ENCODE peak calls at places on chromosomes 7 and 10, in four cellular contexts. N is HepG2, J is K562, A is GM12878. O is an unnamed sample.
A peak's percentile ranks its signal among the peaks of the same experiment; 100 is the strongest.

GRCh38 chr7:141242568-141242967 is 168.7 kb downstream of the TMEM178B start:
- DNase-seq in N (no peak), J (no peak), A (no peak), O (no peak)

GRCh38 chr7:22220947-22221346 is 136.0 kb downstream of the RAPGEF5 start:
- DNase-seq in N (no peak), J (no peak), A (no peak), O (no peak)

GRCh38 chr10:130382031-130382430 is 245.8 kb downstream of the GLRX3 start:
- DNase-seq in N (no peak), J (no peak), A (no peak), O (no peak)

GRCh38 chr10:43120116-43120947 is 17.9 kb upstream of the CSGALNACT2 start:
- DNase-seq in N (no peak), J (no peak), A (no peak), O (no peak)

GRCh38 chr10:3775671-3776551 is 9.1 kb downstream of the KLF6 start:
- DNase-seq in N (no peak), J (no peak), A (no peak), O (peak; percentile 63)

GRCh38 chr7:98352621-98353020 is 48.3 kb downstream of the BAIAP2L1 start:
- DNase-seq in N (no peak), J (no peak), A (no peak), O (no peak)

GRCh38 chr7:2876031-2876862 is 32.1 kb upstream of the GNA12 start:
- DNase-seq in N (no peak), J (no peak), A (no peak), O (no peak)

GRCh38 chr7:74012842-74013249 is 15.1 kb upstream of the ELN start:
- DNase-seq in N (no peak), J (peak; percentile 53), A (peak; percentile 26), O (no peak)

GRCh38 chr10:47134166-47134565 is 165.8 kb upstream of the GDF10 start:
- DNase-seq in N (no peak), J (no peak), A (no peak), O (no peak)

GRCh38 chr10:122930140-122930539 is 19.7 kb downstream of the FAM24A start:
- DNase-seq in N (no peak), J (no peak), A (no peak), O (no peak)

GRCh38 chr10:70130878-70131559 is 1.6 kb downstream of the AIFM2 start:
- DNase-seq in N (peak; percentile 90), J (no peak), A (no peak), O (no peak)

GRCh38 chr10:49539320-49539885 is 482 bp upstream of the ERCC6 start:
- DNase-seq in N (peak; percentile 24), J (peak; percentile 63), A (no peak), O (peak; percentile 15)

GRCh38 chr7:151697942-151698341 is 178.2 kb upstream of the RHEB start:
- DNase-seq in N (no peak), J (no peak), A (no peak), O (no peak)

GRCh38 chr7:7312323-7312722 is 130.0 kb downstream of the C1GALT1 start:
- DNase-seq in N (no peak), J (no peak), A (no peak), O (no peak)

GRCh38 chr7:154640266-154640865 is 362.6 kb downstream of the PAXIP1 start:
- DNase-seq in N (peak; percentile 21), J (peak; percentile 75), A (no peak), O (no peak)

GRCh38 chr7:5510426-5511045 is 86.9 kb upstream of the TNRC18 start:
- DNase-seq in N (no peak), J (no peak), A (no peak), O (no peak)

GRCh38 chr10:102523250-102524029 is 19.7 kb downstream of the SUFU start:
- DNase-seq in N (peak; percentile 23), J (no peak), A (no peak), O (no peak)

GRCh38 chr7:7821517-7821916 is 103.1 kb upstream of the RPA3 start:
- DNase-seq in N (no peak), J (no peak), A (no peak), O (no peak)

GRCh38 chr10:79319372-79319771 is 27.9 kb upstream of the PPIF start:
- DNase-seq in N (no peak), J (no peak), A (no peak), O (no peak)

GRCh38 chr10:83606275-83606674 is 533.0 kb upstream of the GHITM start:
- DNase-seq in N (no peak), J (no peak), A (no peak), O (no peak)

GRCh38 chr7:16753932-16754571 is 497 bp downstream of the TSPAN13 start:
- DNase-seq in N (peak; percentile 8), J (peak; percentile 45), A (no peak), O (peak; percentile 75)

GRCh38 chr10:47253651-47254375 is 46.2 kb upstream of the GDF10 start:
- DNase-seq in N (no peak), J (no peak), A (no peak), O (no peak)

GRCh38 chr7:157577796-157578339 is 241.1 kb downstream of the DNAJB6 start:
- DNase-seq in N (no peak), J (no peak), A (no peak), O (peak; percentile 6)

GRCh38 chr10:34985823-34986222 is 104.3 kb downstream of the CUL2 start:
- DNase-seq in N (peak; percentile 40), J (no peak), A (no peak), O (peak; percentile 50)

GRCh38 chr7:98283127-98283886 is 1.8 kb downstream of the BRI3 start:
- DNase-seq in N (no peak), J (no peak), A (no peak), O (no peak)

GRCh38 chr7:40306025-40306424 is 171.2 kb downstream of the SUGCT start:
- DNase-seq in N (no peak), J (no peak), A (no peak), O (no peak)

GRCh38 chr7:24756545-24756988 is 697 bp downstream of the GSDME start:
- DNase-seq in N (no peak), J (no peak), A (no peak), O (no peak)

GRCh38 chr7:2843711-2844152 is 376 bp downstream of the GNA12 start:
- DNase-seq in N (no peak), J (no peak), A (no peak), O (no peak)

GRCh38 chr10:112815238-112816032 is 134.6 kb upstream of the TCF7L2 start:
- DNase-seq in N (peak; percentile 85), J (no peak), A (no peak), O (no peak)

GRCh38 chr10:80158598-80159127 is 26.1 kb downstream of the PLAC9 start:
- DNase-seq in N (no peak), J (peak; percentile 75), A (no peak), O (no peak)

GRCh38 chr10:6053816-6054581 is 8.2 kb downstream of the IL2RA start:
- DNase-seq in N (peak; percentile 71), J (peak; percentile 27), A (no peak), O (no peak)

GRCh38 chr7:118250860-118251494 is 26.5 kb downstream of the ANKRD7 start:
- DNase-seq in N (no peak), J (no peak), A (no peak), O (no peak)

GRCh38 chr7:131909151-131909768 is 352.8 kb upstream of the PODXL start:
- DNase-seq in N (no peak), J (no peak), A (no peak), O (peak; percentile 59)

GRCh38 chr7:100372694-100373093 is 593 bp upstream of the PILRA start:
- DNase-seq in N (no peak), J (no peak), A (no peak), O (no peak)

DNA sequence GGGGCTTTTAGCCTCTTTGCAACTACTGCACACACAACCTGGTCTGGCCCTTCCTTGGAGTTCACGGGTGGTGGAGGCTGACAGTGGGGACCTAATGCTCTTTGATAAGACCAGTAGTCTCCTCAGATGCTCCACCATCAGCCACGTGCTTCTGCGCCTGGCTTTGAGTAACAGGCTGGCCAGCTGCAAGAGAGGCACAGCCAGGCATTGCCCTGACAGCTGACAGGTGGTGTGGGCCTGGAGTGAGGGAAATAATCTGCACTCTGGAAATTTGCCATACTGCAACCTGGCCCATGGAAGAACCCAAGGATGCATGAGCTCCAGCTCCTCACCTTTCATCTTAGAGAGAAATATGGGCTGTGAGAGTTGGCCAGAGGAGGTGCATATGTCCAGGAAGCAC is 118.9 kb downstream of the PLXDC2 start:
- DNase-seq in N (no peak), J (no peak), A (no peak), O (no peak)
- TF ChIP-seq CREM in N (no peak), J (no peak), A (no peak), O (no peak)

GRCh38 chr7:130380861-130381455 is 664 bp downstream of the CPA1 start:
- DNase-seq in N (no peak), J (no peak), A (no peak), O (no peak)
- TF ChIP-seq CREM in N (no peak), J (no peak), A (no peak), O (no peak)

GRCh38 chr10:88330174-88330573 is 252.9 kb downstream of the RNLS start:
- DNase-seq in N (no peak), J (no peak), A (no peak), O (no peak)
- TF ChIP-seq CREM in N (no peak), J (no peak), A (no peak), O (no peak)

GRCh38 chr7:55569269-55569663 is 3.0 kb downstream of the VOPP1 start:
- DNase-seq in N (no peak), J (no peak), A (no peak), O (no peak)
- TF ChIP-seq CREM in N (no peak), J (no peak), A (no peak), O (no peak)

GRCh38 chr10:22244855-22245254 is 27.0 kb upstream of the EBLN1 start:
- DNase-seq in N (no peak), J (no peak), A (no peak), O (no peak)

GRCh38 chr10:22245567-22245966 is 27.8 kb upstream of the EBLN1 start:
- DNase-seq in N (no peak), J (no peak), A (no peak), O (no peak)

GRCh38 chr10:22246680-22247391 is 29.0 kb upstream of the EBLN1 start:
- DNase-seq in N (peak; percentile 13), J (no peak), A (no peak), O (no peak)

GRCh38 chr10:22244001-22244400 is 26.2 kb upstream of the EBLN1 start:
- DNase-seq in N (no peak), J (no peak), A (no peak), O (peak; percentile 49)

GRCh38 chr10:22243321-22243720 is 25.5 kb upstream of the EBLN1 start:
- DNase-seq in N (no peak), J (no peak), A (no peak), O (no peak)
- TF ChIP-seq CREM in N (no peak), J (no peak), A (no peak), O (no peak)

DNA sequence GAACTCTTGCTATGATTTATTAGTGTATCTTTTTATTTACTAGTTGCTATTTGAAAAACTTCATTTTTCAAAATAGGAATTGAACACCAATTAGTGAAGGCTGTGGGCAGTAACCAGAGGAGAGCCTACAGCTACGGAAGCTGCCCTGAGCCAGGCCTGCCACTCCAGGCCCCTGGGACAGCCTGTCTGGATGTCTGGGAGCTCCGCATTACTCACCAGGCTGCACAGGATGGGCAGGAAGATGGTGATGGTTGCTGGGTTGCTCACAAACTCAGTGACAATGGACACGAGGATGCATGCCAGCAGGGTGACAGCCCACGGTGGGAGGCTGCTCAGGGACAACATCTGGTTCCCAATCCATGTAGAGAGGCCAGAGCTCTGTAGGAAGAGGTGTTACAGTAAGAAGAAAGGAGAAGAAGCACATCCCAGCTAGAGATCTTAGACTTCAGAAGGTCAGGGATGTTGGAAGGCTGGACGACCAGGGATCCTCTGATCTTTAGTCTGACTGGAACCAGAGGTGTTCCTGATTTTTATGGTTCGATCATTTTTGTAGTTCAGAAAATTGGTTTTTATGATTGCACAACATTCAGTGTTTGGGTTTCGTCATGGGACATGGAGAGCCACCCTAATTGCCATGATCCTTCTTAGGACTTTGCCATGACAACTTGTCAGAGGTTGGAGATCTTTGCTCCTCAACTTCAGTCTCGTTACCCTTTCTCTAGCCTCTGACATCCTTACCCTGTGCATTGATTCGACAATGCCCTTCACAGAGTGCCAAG is 23.2 kb downstream of the STMP1 start:
- DNase-seq in N (no peak), J (no peak), A (no peak), O (no peak)
- TF ChIP-seq CREM in N (no peak), J (no peak), A (no peak), O (no peak)